ENCODE peak calls at places on chromosomes 1 and 21, in nine cellular contexts. One of them, this sample, is unnamed.

GRCh38 chr1:9289090-9289534 is 3.6 kb upstream of the SPSB1 start:
- DNase-seq in H1: no peak
- DNase-seq in HCT116: peak; percentile 77
- DNase-seq in breast epithelium: peak; percentile 80
- DNase-seq in endothelial cell of umbilical vein: peak; percentile 83
- DNase-seq in vagina: no peak
- DNase-seq in suprapubic skin: no peak
- DNase-seq in K562: peak; percentile 67
- DNase-seq in Panc1: peak; percentile 88
- DNase-seq in this sample: peak; percentile 86

GRCh38 chr1:161044908-161045748 is 649 bp downstream of the USF1 start:
- DNase-seq in vagina: no peak
- DNase-seq in H1: no peak
- DNase-seq in K562: peak; percentile 73
- DNase-seq in suprapubic skin: peak; percentile 84
- DNase-seq in HCT116: no peak
- DNase-seq in endothelial cell of umbilical vein: peak; percentile 72
- DNase-seq in breast epithelium: peak; percentile 56
- DNase-seq in Panc1: no peak
- DNase-seq in this sample: peak; percentile 76

GRCh38 chr1:26434161-26434752 is 2.1 kb downstream of the DHDDS start:
- DNase-seq in Panc1: no peak
- DNase-seq in vagina: no peak
- DNase-seq in HCT116: no peak
- DNase-seq in suprapubic skin: no peak
- DNase-seq in H1: no peak
- DNase-seq in breast epithelium: no peak
- DNase-seq in K562: no peak
- DNase-seq in endothelial cell of umbilical vein: no peak
- DNase-seq in this sample: no peak

GRCh38 chr1:53326598-53327182 is 1.2 kb downstream of the LRP8 start:
- DNase-seq in H1: no peak
- DNase-seq in Panc1: no peak
- DNase-seq in vagina: no peak
- DNase-seq in HCT116: no peak
- DNase-seq in K562: peak; percentile 48
- DNase-seq in suprapubic skin: no peak
- DNase-seq in endothelial cell of umbilical vein: peak; percentile 31
- DNase-seq in breast epithelium: no peak
- DNase-seq in this sample: peak; percentile 69

GRCh38 chr1:230031131-230031530 is 35.9 kb upstream of the GALNT2 start:
- DNase-seq in endothelial cell of umbilical vein: no peak
- DNase-seq in H1: no peak
- DNase-seq in HCT116: no peak
- DNase-seq in suprapubic skin: no peak
- DNase-seq in K562: no peak
- DNase-seq in Panc1: peak; percentile 7
- DNase-seq in vagina: no peak
- DNase-seq in breast epithelium: no peak
- DNase-seq in this sample: no peak

GRCh38 chr1:217333939-217334338 is 297.0 kb downstream of the GPATCH2 start:
- DNase-seq in breast epithelium: no peak
- DNase-seq in suprapubic skin: no peak
- DNase-seq in K562: peak; percentile 20
- DNase-seq in HCT116: peak; percentile 7
- DNase-seq in H1: peak; percentile 58
- DNase-seq in Panc1: peak; percentile 7
- DNase-seq in endothelial cell of umbilical vein: no peak
- DNase-seq in vagina: no peak
- DNase-seq in this sample: peak; percentile 84

GRCh38 chr21:42939581-42940413 is 14.4 kb upstream of the ERVH48-1 start:
- DNase-seq in suprapubic skin: peak; percentile 91
- DNase-seq in HCT116: no peak
- DNase-seq in vagina: no peak
- DNase-seq in endothelial cell of umbilical vein: peak; percentile 79
- DNase-seq in Panc1: peak; percentile 67
- DNase-seq in K562: no peak
- DNase-seq in breast epithelium: peak; percentile 61
- DNase-seq in H1: no peak
- DNase-seq in this sample: no peak

GRCh38 chr1:42741706-42742105 is 1.7 kb upstream of the CLDN19 start:
- DNase-seq in suprapubic skin: no peak
- DNase-seq in breast epithelium: no peak
- DNase-seq in HCT116: no peak
- DNase-seq in vagina: no peak
- DNase-seq in endothelial cell of umbilical vein: no peak
- DNase-seq in Panc1: no peak
- DNase-seq in H1: no peak
- DNase-seq in K562: no peak
- DNase-seq in this sample: no peak

GRCh38 chr1:84883286-84883685 is 9.7 kb downstream of the LPAR3 start:
- DNase-seq in Panc1: no peak
- DNase-seq in endothelial cell of umbilical vein: no peak
- DNase-seq in suprapubic skin: no peak
- DNase-seq in breast epithelium: no peak
- DNase-seq in K562: no peak
- DNase-seq in HCT116: no peak
- DNase-seq in H1: no peak
- DNase-seq in vagina: no peak
- DNase-seq in this sample: no peak

GRCh38 chr1:7630378-7630777 is 140.7 kb upstream of the VAMP3 start:
- DNase-seq in vagina: no peak
- DNase-seq in K562: no peak
- DNase-seq in HCT116: no peak
- DNase-seq in breast epithelium: no peak
- DNase-seq in H1: no peak
- DNase-seq in Panc1: no peak
- DNase-seq in suprapubic skin: no peak
- DNase-seq in endothelial cell of umbilical vein: no peak
- DNase-seq in this sample: no peak
- H3K27me3 ChIP-seq in vagina: no peaks in the 10 kb centered on the region
- H3K27me3 ChIP-seq in K562: peaks cover 43% of the 10 kb centered on the region
- H3K27me3 ChIP-seq in HCT116: peaks cover 69% of the 10 kb centered on the region
- H3K27me3 ChIP-seq in breast epithelium: peaks cover 8% of the 10 kb centered on the region
- H3K27me3 ChIP-seq in H1: no peaks in the 10 kb centered on the region
- H3K27me3 ChIP-seq in Panc1: peaks cover 16% of the 10 kb centered on the region
- H3K27me3 ChIP-seq in suprapubic skin: peaks cover 45% of the 10 kb centered on the region
- H3K27me3 ChIP-seq in endothelial cell of umbilical vein: no peaks in the 10 kb centered on the region
- H3K27me3 ChIP-seq in this sample: no peaks in the 10 kb centered on the region

GRCh38 chr21:25409992-25410391 is 197.3 kb downstream of the MRPL39 start:
- DNase-seq in endothelial cell of umbilical vein: no peak
- DNase-seq in K562: no peak
- DNase-seq in HCT116: no peak
- DNase-seq in vagina: no peak
- DNase-seq in H1: no peak
- DNase-seq in suprapubic skin: no peak
- DNase-seq in Panc1: no peak
- DNase-seq in breast epithelium: no peak
- DNase-seq in this sample: no peak

GRCh38 chr21:25416669-25417068 is 190.6 kb downstream of the MRPL39 start:
- DNase-seq in H1: no peak
- DNase-seq in K562: no peak
- DNase-seq in Panc1: no peak
- DNase-seq in HCT116: no peak
- DNase-seq in endothelial cell of umbilical vein: no peak
- DNase-seq in vagina: no peak
- DNase-seq in breast epithelium: no peak
- DNase-seq in suprapubic skin: no peak
- DNase-seq in this sample: no peak

GRCh38 chr21:25408666-25409065 is 198.6 kb downstream of the MRPL39 start:
- DNase-seq in breast epithelium: no peak
- DNase-seq in vagina: no peak
- DNase-seq in HCT116: no peak
- DNase-seq in K562: no peak
- DNase-seq in H1: no peak
- DNase-seq in suprapubic skin: no peak
- DNase-seq in Panc1: no peak
- DNase-seq in endothelial cell of umbilical vein: no peak
- DNase-seq in this sample: no peak

GRCh38 chr21:25412090-25412489 is 195.2 kb downstream of the MRPL39 start:
- DNase-seq in suprapubic skin: no peak
- DNase-seq in endothelial cell of umbilical vein: no peak
- DNase-seq in HCT116: no peak
- DNase-seq in Panc1: no peak
- DNase-seq in K562: no peak
- DNase-seq in H1: no peak
- DNase-seq in vagina: no peak
- DNase-seq in breast epithelium: no peak
- DNase-seq in this sample: no peak
- TF ChIP-seq POLR2AphosphoS5 in suprapubic skin: no peak
- TF ChIP-seq POLR2AphosphoS5 in endothelial cell of umbilical vein: no peak
- TF ChIP-seq POLR2AphosphoS5 in HCT116: no peak
- TF ChIP-seq POLR2AphosphoS5 in Panc1: no peak
- TF ChIP-seq POLR2AphosphoS5 in K562: no peak
- TF ChIP-seq POLR2AphosphoS5 in H1: no peak
- TF ChIP-seq POLR2AphosphoS5 in vagina: no peak
- TF ChIP-seq POLR2AphosphoS5 in breast epithelium: no peak
- TF ChIP-seq POLR2AphosphoS5 in this sample: no peak

GRCh38 chr1:33826711-33827110 is 37.2 kb upstream of the HMGB4 start:
- DNase-seq in vagina: peak; percentile 61
- DNase-seq in K562: no peak
- DNase-seq in suprapubic skin: no peak
- DNase-seq in H1: no peak
- DNase-seq in breast epithelium: no peak
- DNase-seq in HCT116: no peak
- DNase-seq in endothelial cell of umbilical vein: no peak
- DNase-seq in Panc1: no peak
- DNase-seq in this sample: no peak
- H3K27me3 ChIP-seq in vagina: no peaks in the 10 kb centered on the region
- H3K27me3 ChIP-seq in K562: no peaks in the 10 kb centered on the region
- H3K27me3 ChIP-seq in suprapubic skin: peaks cover under 1% of the 10 kb centered on the region
- H3K27me3 ChIP-seq in H1: no peaks in the 10 kb centered on the region
- H3K27me3 ChIP-seq in breast epithelium: no peaks in the 10 kb centered on the region
- H3K27me3 ChIP-seq in HCT116: peaks cover 17% of the 10 kb centered on the region
- H3K27me3 ChIP-seq in endothelial cell of umbilical vein: no peaks in the 10 kb centered on the region
- H3K27me3 ChIP-seq in Panc1: peaks cover 2% of the 10 kb centered on the region
- H3K27me3 ChIP-seq in this sample: no peaks in the 10 kb centered on the region

GRCh38 chr1:46284597-46285564 is 18.5 kb downstream of the LRRC41 start:
- DNase-seq in Panc1: no peak
- DNase-seq in endothelial cell of umbilical vein: no peak
- DNase-seq in HCT116: no peak
- DNase-seq in vagina: no peak
- DNase-seq in K562: no peak
- DNase-seq in H1: no peak
- DNase-seq in breast epithelium: no peak
- DNase-seq in suprapubic skin: no peak
- DNase-seq in this sample: no peak
- TF ChIP-seq POLR2AphosphoS5 in Panc1: no peak
- TF ChIP-seq POLR2AphosphoS5 in endothelial cell of umbilical vein: no peak
- TF ChIP-seq POLR2AphosphoS5 in HCT116: no peak
- TF ChIP-seq POLR2AphosphoS5 in vagina: no peak
- TF ChIP-seq POLR2AphosphoS5 in K562: peak; percentile 18
- TF ChIP-seq POLR2AphosphoS5 in H1: no peak
- TF ChIP-seq POLR2AphosphoS5 in breast epithelium: no peak
- TF ChIP-seq POLR2AphosphoS5 in suprapubic skin: no peak
- TF ChIP-seq POLR2AphosphoS5 in this sample: no peak

This sample was measured in GM23338.